ENCODE peak calls at places on chromosome 9, in eight cellular contexts. V is NCI-H1092, A is iris pigment epithelial cell, Z is fibroblast of the conjunctiva, P is HT-29, H is left colon, J is cardiac muscle cell, D is cardiac fibroblast. F is an unnamed sample.

GRCh38 chr9:112002847-112003457 is 106.3 kb downstream of the UGCG start:
- DNase-seq in V (no peak), A (peak), Z (no peak), P (no peak), H (no peak), J (no peak), D (no peak), F (no peak)

GRCh38 chr9:89420397-89420796 is 77.5 kb downstream of the SEMA4D start:
- DNase-seq in V (no peak), A (no peak), Z (no peak), P (no peak), H (no peak), J (no peak), D (no peak), F (no peak)

GRCh38 chr9:132411091-132411508 is 1.1 kb downstream of the CFAP77 start:
- DNase-seq in V (peak), A (peak), Z (no peak), P (peak), H (peak), J (peak), D (peak), F (no peak)

GRCh38 chr9:28293691-28294090 is 720.4 kb upstream of the C9orf72 start:
- DNase-seq in V (no peak), A (no peak), Z (no peak), P (no peak), H (no peak), J (no peak), D (no peak), F (no peak)

GRCh38 chr9:94980947-94981632 is 254.6 kb downstream of the AOPEP start:
- DNase-seq in V (no peak), A (no peak), Z (no peak), P (no peak), H (no peak), J (no peak), D (no peak), F (no peak)

GRCh38 chr9:99074902-99075245 is 30.0 kb upstream of the TGFBR1 start:
- DNase-seq in V (no peak), A (no peak), Z (no peak), P (no peak), H (no peak), J (no peak), D (no peak), F (no peak)

GRCh38 chr9:2271426-2271825 is 256.3 kb downstream of the SMARCA2 start:
- DNase-seq in V (no peak), A (peak), Z (no peak), P (no peak), H (no peak), J (peak), D (peak), F (no peak)

GRCh38 chr9:99807276-99807852 is 14.3 kb upstream of the NR4A3 start:
- DNase-seq in V (peak), A (peak), Z (no peak), P (peak), H (no peak), J (peak), D (peak), F (no peak)

F was measured in GM04504.